ENCODE peak calls at places on chromosomes 1 and 21, in eight cellular contexts. One of them, this sample, is unnamed.

GRCh38 chr1:36425791-36426190 is 24.5 kb downstream of the OSCP1 start:
- DNase-seq in AG04450: no peak
- DNase-seq in AG09319: no peak
- DNase-seq in WTC11: no peak
- DNase-seq in tibial nerve: no peak
- DNase-seq in kidney epithelial cell: no peak
- DNase-seq in ovary: no peak
- DNase-seq in CD4-positive, alpha-beta T cell: no peak
- DNase-seq in this sample: no peak

GRCh38 chr1:161260346-161260745 is 1.8 kb downstream of the PCP4L1 start:
- DNase-seq in AG04450: no peak
- DNase-seq in AG09319: no peak
- DNase-seq in WTC11: no peak
- DNase-seq in tibial nerve: no peak
- DNase-seq in kidney epithelial cell: no peak
- DNase-seq in ovary: no peak
- DNase-seq in CD4-positive, alpha-beta T cell: no peak
- DNase-seq in this sample: no peak

GRCh38 chr1:154739654-154740053 is 130.4 kb downstream of the KCNN3 start:
- DNase-seq in AG04450: no peak
- DNase-seq in AG09319: no peak
- DNase-seq in WTC11: no peak
- DNase-seq in tibial nerve: no peak
- DNase-seq in kidney epithelial cell: no peak
- DNase-seq in ovary: peak; percentile 7
- DNase-seq in CD4-positive, alpha-beta T cell: no peak
- DNase-seq in this sample: no peak

GRCh38 chr1:224809137-224809536 is 120.3 kb upstream of the DNAH14 start:
- DNase-seq in AG04450: no peak
- DNase-seq in AG09319: no peak
- DNase-seq in WTC11: no peak
- DNase-seq in tibial nerve: no peak
- DNase-seq in kidney epithelial cell: no peak
- DNase-seq in ovary: no peak
- DNase-seq in CD4-positive, alpha-beta T cell: no peak
- DNase-seq in this sample: no peak

GRCh38 chr1:147892216-147892615 is 10.4 kb upstream of the GJA8 start:
- DNase-seq in AG04450: no peak
- DNase-seq in AG09319: no peak
- DNase-seq in WTC11: peak; percentile 37
- DNase-seq in tibial nerve: no peak
- DNase-seq in kidney epithelial cell: no peak
- DNase-seq in ovary: no peak
- DNase-seq in CD4-positive, alpha-beta T cell: no peak
- DNase-seq in this sample: no peak

GRCh38 chr1:7003676-7004075 is 218.4 kb downstream of the CAMTA1 start:
- DNase-seq in AG04450: no peak
- DNase-seq in AG09319: no peak
- DNase-seq in WTC11: no peak
- DNase-seq in tibial nerve: no peak
- DNase-seq in kidney epithelial cell: no peak
- DNase-seq in ovary: no peak
- DNase-seq in CD4-positive, alpha-beta T cell: no peak
- DNase-seq in this sample: no peak

GRCh38 chr21:43727571-43728466 is 8.9 kb downstream of the PDXK start:
- DNase-seq in AG04450: no peak
- DNase-seq in AG09319: no peak
- DNase-seq in WTC11: peak; percentile 35
- DNase-seq in tibial nerve: no peak
- DNase-seq in kidney epithelial cell: no peak
- DNase-seq in ovary: peak; percentile 48
- DNase-seq in CD4-positive, alpha-beta T cell: no peak
- DNase-seq in this sample: peak; percentile 85

GRCh38 chr1:115337633-115338456 is at the start of gene NGF:
- DNase-seq in AG04450: peak; percentile 32
- DNase-seq in AG09319: no peak
- DNase-seq in WTC11: peak; percentile 73
- DNase-seq in tibial nerve: peak; percentile 31
- DNase-seq in kidney epithelial cell: no peak
- DNase-seq in ovary: peak; percentile 85
- DNase-seq in CD4-positive, alpha-beta T cell: no peak
- DNase-seq in this sample: peak; percentile 70

GRCh38 chr1:87318806-87319205 is 9.9 kb upstream of the LMO4 start:
- DNase-seq in AG04450: no peak
- DNase-seq in AG09319: no peak
- DNase-seq in WTC11: no peak
- DNase-seq in tibial nerve: no peak
- DNase-seq in kidney epithelial cell: no peak
- DNase-seq in ovary: no peak
- DNase-seq in CD4-positive, alpha-beta T cell: no peak
- DNase-seq in this sample: no peak

GRCh38 chr1:22665752-22666151 is 12.7 kb downstream of the C1QB start:
- DNase-seq in AG04450: no peak
- DNase-seq in AG09319: no peak
- DNase-seq in WTC11: peak; percentile 72
- DNase-seq in tibial nerve: no peak
- DNase-seq in kidney epithelial cell: no peak
- DNase-seq in ovary: no peak
- DNase-seq in CD4-positive, alpha-beta T cell: no peak
- DNase-seq in this sample: peak; percentile 77

GRCh38 chr1:235703516-235703915 is 53.9 kb upstream of the GNG4 start:
- DNase-seq in AG04450: no peak
- DNase-seq in AG09319: no peak
- DNase-seq in WTC11: no peak
- DNase-seq in tibial nerve: no peak
- DNase-seq in kidney epithelial cell: no peak
- DNase-seq in ovary: no peak
- DNase-seq in CD4-positive, alpha-beta T cell: no peak
- DNase-seq in this sample: no peak

GRCh38 chr1:11569551-11569950 is 84.7 kb downstream of the FBXO2 start:
- DNase-seq in AG04450: no peak
- DNase-seq in AG09319: no peak
- DNase-seq in WTC11: no peak
- DNase-seq in tibial nerve: no peak
- DNase-seq in kidney epithelial cell: peak; percentile 61
- DNase-seq in ovary: no peak
- DNase-seq in CD4-positive, alpha-beta T cell: no peak
- DNase-seq in this sample: no peak

GRCh38 chr1:46615088-46615487 is 1.5 kb downstream of the MOB3C start:
- DNase-seq in AG04450: no peak
- DNase-seq in AG09319: no peak
- DNase-seq in WTC11: no peak
- DNase-seq in tibial nerve: no peak
- DNase-seq in kidney epithelial cell: no peak
- DNase-seq in ovary: no peak
- DNase-seq in CD4-positive, alpha-beta T cell: no peak
- DNase-seq in this sample: no peak

GRCh38 chr21:44337941-44338895 is 972 bp downstream of the CFAP410 start:
- DNase-seq in AG04450: no peak
- DNase-seq in AG09319: no peak
- DNase-seq in WTC11: peak; percentile 66
- DNase-seq in tibial nerve: peak; percentile 57
- DNase-seq in kidney epithelial cell: peak; percentile 25
- DNase-seq in ovary: peak; percentile 74
- DNase-seq in CD4-positive, alpha-beta T cell: no peak
- DNase-seq in this sample: peak; percentile 84

GRCh38 chr1:197619008-197619640 is 156.2 kb downstream of the DENND1B start:
- DNase-seq in AG04450: no peak
- DNase-seq in AG09319: no peak
- DNase-seq in WTC11: no peak
- DNase-seq in tibial nerve: no peak
- DNase-seq in kidney epithelial cell: no peak
- DNase-seq in ovary: no peak
- DNase-seq in CD4-positive, alpha-beta T cell: no peak
- DNase-seq in this sample: no peak

GRCh38 chr21:41962425-41962966 is 8.7 kb upstream of the C2CD2 start:
- DNase-seq in AG04450: no peak
- DNase-seq in AG09319: no peak
- DNase-seq in WTC11: no peak
- DNase-seq in tibial nerve: no peak
- DNase-seq in kidney epithelial cell: no peak
- DNase-seq in ovary: no peak
- DNase-seq in CD4-positive, alpha-beta T cell: no peak
- DNase-seq in this sample: no peak

GRCh38 chr21:41961753-41962152 is 7.9 kb upstream of the C2CD2 start:
- DNase-seq in AG04450: no peak
- DNase-seq in AG09319: no peak
- DNase-seq in WTC11: no peak
- DNase-seq in tibial nerve: no peak
- DNase-seq in kidney epithelial cell: no peak
- DNase-seq in ovary: no peak
- DNase-seq in CD4-positive, alpha-beta T cell: no peak
- DNase-seq in this sample: no peak

GRCh38 chr21:41958886-41959563 is 5.2 kb upstream of the C2CD2 start:
- DNase-seq in AG04450: no peak
- DNase-seq in AG09319: no peak
- DNase-seq in WTC11: no peak
- DNase-seq in tibial nerve: no peak
- DNase-seq in kidney epithelial cell: no peak
- DNase-seq in ovary: no peak
- DNase-seq in CD4-positive, alpha-beta T cell: no peak
- DNase-seq in this sample: no peak

GRCh38 chr21:41961282-41961701 is 7.5 kb upstream of the C2CD2 start:
- DNase-seq in AG04450: peak; percentile 36
- DNase-seq in AG09319: no peak
- DNase-seq in WTC11: no peak
- DNase-seq in tibial nerve: no peak
- DNase-seq in kidney epithelial cell: no peak
- DNase-seq in ovary: no peak
- DNase-seq in CD4-positive, alpha-beta T cell: no peak
- DNase-seq in this sample: no peak

DNA sequence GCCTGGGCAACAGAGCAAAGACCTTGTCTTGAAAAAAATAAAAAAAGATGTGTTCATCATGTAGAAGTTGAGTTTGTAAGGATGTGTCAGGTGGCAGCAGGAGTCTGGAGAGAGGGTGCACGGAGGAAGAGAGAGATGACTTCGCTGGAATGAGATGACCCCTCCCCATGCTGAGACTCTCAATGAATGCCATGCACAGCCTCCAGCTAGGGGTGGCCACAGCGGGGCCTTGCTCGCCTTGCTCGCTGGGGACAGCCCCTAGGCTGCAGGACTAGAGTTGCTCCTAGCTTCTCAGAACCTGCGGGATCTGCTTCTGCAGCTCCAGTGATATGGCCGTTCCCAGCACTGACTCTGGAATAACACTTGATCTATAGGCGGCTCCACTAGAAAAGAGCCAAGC is 6.6 kb upstream of the C2CD2 start:
- DNase-seq in AG04450: no peak
- DNase-seq in AG09319: no peak
- DNase-seq in WTC11: no peak
- DNase-seq in tibial nerve: no peak
- DNase-seq in kidney epithelial cell: no peak
- DNase-seq in ovary: no peak
- DNase-seq in CD4-positive, alpha-beta T cell: no peak
- DNase-seq in this sample: no peak
- TF ChIP-seq CTCF in AG04450: no peak
- TF ChIP-seq CTCF in AG09319: no peak
- TF ChIP-seq CTCF in WTC11: no peak
- TF ChIP-seq CTCF in tibial nerve: no peak
- TF ChIP-seq CTCF in kidney epithelial cell: no peak
- TF ChIP-seq CTCF in ovary: no peak
- TF ChIP-seq CTCF in CD4-positive, alpha-beta T cell: no peak
- TF ChIP-seq CTCF in this sample: no peak

GRCh38 chr21:39204134-39204533 is 20.9 kb upstream of the PSMG1 start:
- DNase-seq in AG04450: no peak
- DNase-seq in AG09319: no peak
- DNase-seq in WTC11: no peak
- DNase-seq in tibial nerve: no peak
- DNase-seq in kidney epithelial cell: no peak
- DNase-seq in ovary: no peak
- DNase-seq in CD4-positive, alpha-beta T cell: no peak
- DNase-seq in this sample: no peak
- TF ChIP-seq CTCF in AG04450: peak; percentile 46
- TF ChIP-seq CTCF in AG09319: no peak
- TF ChIP-seq CTCF in WTC11: no peak
- TF ChIP-seq CTCF in tibial nerve: no peak
- TF ChIP-seq CTCF in kidney epithelial cell: peak; percentile 19
- TF ChIP-seq CTCF in ovary: no peak
- TF ChIP-seq CTCF in CD4-positive, alpha-beta T cell: no peak
- TF ChIP-seq CTCF in this sample: peak; percentile 65

DNA sequence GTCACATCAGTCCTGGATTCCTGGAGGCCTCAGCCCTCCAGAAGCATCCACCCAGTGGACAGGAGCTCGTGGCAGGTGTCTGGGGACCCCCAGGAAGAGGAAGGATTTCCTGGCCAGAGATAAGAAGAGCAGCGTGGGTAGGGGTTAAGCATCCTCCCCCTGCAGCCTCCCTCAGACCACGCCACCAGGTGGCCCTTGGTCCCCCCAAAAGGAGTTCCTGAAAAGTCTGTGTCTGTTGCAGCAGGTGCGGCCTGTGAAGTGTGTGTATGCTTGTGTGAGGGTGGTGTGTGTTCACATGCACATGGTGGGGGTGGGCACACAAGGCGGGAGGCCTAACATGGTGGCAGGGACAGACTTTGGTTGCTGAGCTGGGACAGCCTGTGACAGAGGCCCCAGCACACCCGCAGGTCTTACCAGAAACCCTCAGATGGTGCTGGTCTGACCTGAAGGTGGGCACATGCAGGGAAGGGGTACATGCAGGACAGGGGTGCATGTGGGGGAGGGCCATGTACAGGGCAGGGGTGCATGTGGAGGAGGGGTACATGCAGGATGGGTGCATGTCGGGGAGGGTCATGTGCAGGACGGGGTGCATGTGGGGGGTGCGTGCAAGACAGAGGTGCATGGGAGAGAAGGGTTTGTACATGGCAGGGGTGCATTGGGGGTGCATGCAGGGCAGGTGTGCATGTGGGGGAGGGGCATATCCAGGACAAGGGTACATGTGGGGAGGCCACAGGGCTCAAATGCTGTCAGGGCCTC is 18.2 kb upstream of the RUNX3 start:
- DNase-seq in AG04450: no peak
- DNase-seq in AG09319: no peak
- DNase-seq in WTC11: no peak
- DNase-seq in tibial nerve: no peak
- DNase-seq in kidney epithelial cell: no peak
- DNase-seq in ovary: no peak
- DNase-seq in CD4-positive, alpha-beta T cell: no peak
- DNase-seq in this sample: no peak
- TF ChIP-seq CTCF in AG04450: no peak
- TF ChIP-seq CTCF in AG09319: no peak
- TF ChIP-seq CTCF in WTC11: no peak
- TF ChIP-seq CTCF in tibial nerve: no peak
- TF ChIP-seq CTCF in kidney epithelial cell: no peak
- TF ChIP-seq CTCF in ovary: no peak
- TF ChIP-seq CTCF in CD4-positive, alpha-beta T cell: no peak
- TF ChIP-seq CTCF in this sample: no peak

DNA sequence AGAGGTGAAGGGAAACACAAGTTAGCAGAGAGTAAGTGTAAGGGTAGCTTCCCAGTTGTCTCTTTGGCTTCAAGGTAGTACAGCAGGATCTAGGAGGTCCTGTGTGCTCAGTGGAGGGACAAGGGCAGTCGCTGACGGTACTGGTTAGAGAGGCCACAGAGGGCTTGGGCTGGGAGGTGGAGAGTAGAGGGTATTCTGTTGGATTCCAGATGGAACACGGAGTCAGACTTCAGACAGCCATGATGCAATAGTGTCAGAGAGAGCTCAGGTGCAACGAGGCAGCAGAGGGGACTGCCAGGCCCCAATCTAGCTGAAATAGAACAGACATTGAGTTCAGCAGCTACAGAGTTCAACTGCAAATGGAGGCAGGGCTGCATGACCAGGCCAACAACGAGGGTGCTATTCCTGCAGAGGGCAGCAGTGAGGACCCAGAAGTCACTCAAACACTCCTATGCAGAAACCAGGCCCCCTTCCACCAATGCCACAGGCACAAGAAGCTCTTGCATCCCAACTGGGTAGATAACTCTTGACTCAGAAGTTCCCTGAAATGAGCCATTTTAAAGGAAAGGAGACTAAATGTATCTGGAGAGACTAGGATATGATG is 325.0 kb upstream of the ESRRG start:
- DNase-seq in AG04450: no peak
- DNase-seq in AG09319: no peak
- DNase-seq in WTC11: peak; percentile 77
- DNase-seq in tibial nerve: no peak
- DNase-seq in kidney epithelial cell: no peak
- DNase-seq in ovary: no peak
- DNase-seq in CD4-positive, alpha-beta T cell: no peak
- DNase-seq in this sample: peak; percentile 44
- TF ChIP-seq CTCF in AG04450: no peak
- TF ChIP-seq CTCF in AG09319: no peak
- TF ChIP-seq CTCF in WTC11: peak; percentile 46
- TF ChIP-seq CTCF in tibial nerve: no peak
- TF ChIP-seq CTCF in kidney epithelial cell: peak; percentile 25
- TF ChIP-seq CTCF in ovary: no peak
- TF ChIP-seq CTCF in CD4-positive, alpha-beta T cell: no peak
- TF ChIP-seq CTCF in this sample: peak; percentile 16